ENCODE peak calls at places on chromosomes 5 and 9, in eight cellular contexts. D is stimulated activated CD4-positive, alpha-beta T cell treated with anti-CD3 and anti-CD28 coated beads, TNF-alpha, amount 100 ng/mL, for 1 hour; B is AG09309; O is NCI-H2081; V is effector memory CD4-positive, alpha-beta T cell; Q is cardiac septum; M is midbrain; X is fibroblast of the conjunctiva. J is an unnamed sample.
A peak's percentile ranks its signal among the peaks of the same experiment; 100 is the strongest.

GRCh38 chr9:94802795-94803194 is 76.3 kb downstream of the AOPEP start:
- DNase-seq in D (no peak), B (no peak), O (no peak), V (no peak), Q (no peak), M (no peak), X (no peak), J (no peak)

GRCh38 chr5:73638344-73639095 is 12.5 kb downstream of the ARHGEF28 start:
- DNase-seq in D (no peak), B (no peak), O (no peak), V (no peak), Q (no peak), M (no peak), X (no peak), J (no peak)

GRCh38 chr9:131148966-131149677 is 23.7 kb downstream of the NUP214 start:
- DNase-seq in D (no peak), B (no peak), O (no peak), V (no peak), Q (no peak), M (no peak), X (no peak), J (no peak)

GRCh38 chr9:36023260-36024048 is 13.3 kb upstream of the RECK start:
- DNase-seq in D (peak; percentile 43), B (no peak), O (peak; percentile 78), V (peak; percentile 27), Q (peak; percentile 78), M (peak; percentile 60), X (peak; percentile 62), J (peak; percentile 36)

GRCh38 chr9:113544001-113544340 is 80.4 kb downstream of the RGS3 start:
- DNase-seq in D (no peak), B (no peak), O (no peak), V (no peak), Q (no peak), M (peak; percentile 43), X (no peak), J (no peak)

GRCh38 chr5:40680741-40681350 is 1.1 kb downstream of the PTGER4 start:
- DNase-seq in D (no peak), B (no peak), O (no peak), V (peak; percentile 32), Q (peak; percentile 78), M (no peak), X (no peak), J (peak; percentile 20)

GRCh38 chr9:113471566-113471965 is 8.0 kb downstream of the RGS3 start:
- DNase-seq in D (no peak), B (no peak), O (no peak), V (no peak), Q (no peak), M (no peak), X (no peak), J (no peak)

GRCh38 chr5:151244210-151244609 is 8.8 kb upstream of the GM2A start:
- DNase-seq in D (no peak), B (no peak), O (no peak), V (no peak), Q (no peak), M (no peak), X (no peak), J (no peak)

GRCh38 chr9:84296146-84296843 is 44.3 kb downstream of the SLC28A3 start:
- DNase-seq in D (no peak), B (no peak), O (no peak), V (no peak), Q (no peak), M (no peak), X (no peak), J (no peak)

GRCh38 chr9:87824216-87824875 is 58.3 kb upstream of the SPATA31E1 start:
- DNase-seq in D (no peak), B (no peak), O (no peak), V (no peak), Q (no peak), M (no peak), X (no peak), J (no peak)

GRCh38 chr9:131545003-131545785 is at the start of gene PRRT1B:
- DNase-seq in D (no peak), B (no peak), O (peak; percentile 70), V (no peak), Q (no peak), M (no peak), X (no peak), J (no peak)

GRCh38 chr9:84374516-84374915 is 34.0 kb upstream of the SLC28A3 start:
- DNase-seq in D (no peak), B (no peak), O (no peak), V (no peak), Q (no peak), M (no peak), X (no peak), J (no peak)

GRCh38 chr5:56817306-56817986 is 2.1 kb downstream of the MAP3K1 start:
- DNase-seq in D (no peak), B (no peak), O (no peak), V (no peak), Q (no peak), M (no peak), X (no peak), J (no peak)

GRCh38 chr9:37297592-37297991 is 124.9 kb upstream of the GRHPR start:
- DNase-seq in D (no peak), B (no peak), O (no peak), V (no peak), Q (no peak), M (no peak), X (no peak), J (no peak)